ENCODE peak calls at places on chromosomes 12 and 14, in nine cellular contexts. L is astrocyte of the cerebellum, V is fibroblast of mammary gland, G is astrocyte of the spinal cord, O is GM06990, M is fibroblast of pulmonary artery, T is adipocyte, J is HFF-Myc, S is A549. B is an unnamed sample.

GRCh38 chr14:86646688-86647687 is 1117.0 kb downstream of the FLRT2 start:
- DNase-seq in L (no peak), V (peak; percentile 34), G (peak; percentile 27), O (no peak), M (peak; percentile 46), T (peak; percentile 71), J (peak; percentile 10), S (no peak), B (peak; percentile 19)

GRCh38 chr14:54566410-54567223 is at the start of gene SAMD4A:
- DNase-seq in L (peak; percentile 66), V (peak; percentile 84), G (peak; percentile 92), O (peak; percentile 78), M (peak; percentile 90), T (peak; percentile 88), J (peak; percentile 52), S (peak; percentile 68), B (peak; percentile 78)

GRCh38 chr12:132477009-132477702 is 12.8 kb upstream of the FBRSL1 start:
- DNase-seq in L (no peak), V (no peak), G (no peak), O (no peak), M (no peak), T (no peak), J (peak; percentile 2), S (no peak), B (no peak)

GRCh38 chr12:115163710-115164109 is 479.7 kb upstream of the TBX3 start:
- DNase-seq in L (no peak), V (no peak), G (no peak), O (no peak), M (no peak), T (no peak), J (no peak), S (no peak), B (no peak)

GRCh38 chr12:113474635-113475436 is 3.2 kb upstream of the LHX5 start:
- DNase-seq in L (no peak), V (no peak), G (no peak), O (no peak), M (no peak), T (no peak), J (no peak), S (no peak), B (no peak)

GRCh38 chr14:106227793-106228192 is 701.4 kb downstream of the TMEM121 start:
- DNase-seq in L (no peak), V (no peak), G (no peak), O (no peak), M (no peak), T (no peak), J (no peak), S (no peak), B (no peak)

GRCh38 chr12:65742481-65742971 is 81.8 kb upstream of the HMGA2 start:
- DNase-seq in L (no peak), V (peak; percentile 36), G (peak; percentile 65), O (no peak), M (peak; percentile 46), T (peak; percentile 82), J (no peak), S (no peak), B (peak; percentile 56)

GRCh38 chr14:69327507-69327906 is 67.5 kb downstream of the GALNT16 start:
- DNase-seq in L (no peak), V (no peak), G (no peak), O (no peak), M (no peak), T (no peak), J (no peak), S (no peak), B (no peak)

GRCh38 chr12:30754383-30754749 is 385 bp downstream of the CAPRIN2 start:
- DNase-seq in L (no peak), V (no peak), G (no peak), O (no peak), M (no peak), T (no peak), J (no peak), S (peak; percentile 15), B (no peak)

GRCh38 chr14:53668861-53669260 is 287.8 kb downstream of the BMP4 start:
- DNase-seq in L (peak; percentile 36), V (peak; percentile 67), G (peak; percentile 73), O (no peak), M (peak; percentile 5), T (no peak), J (no peak), S (no peak), B (no peak)

GRCh38 chr12:94805749-94806148 is 155.4 kb upstream of the TMCC3 start:
- DNase-seq in L (peak; percentile 38), V (peak; percentile 39), G (peak; percentile 68), O (peak; percentile 36), M (peak; percentile 92), T (peak; percentile 92), J (no peak), S (no peak), B (peak; percentile 93)

GRCh38 chr14:74275265-74275841 is 27.4 kb downstream of the ABCD4 start:
- DNase-seq in L (peak; percentile 53), V (peak; percentile 95), G (peak; percentile 81), O (no peak), M (peak; percentile 64), T (peak; percentile 63), J (peak; percentile 20), S (no peak), B (peak; percentile 30)

GRCh38 chr14:40398981-40399380 is 966.7 kb upstream of the FBXO33 start:
- DNase-seq in L (no peak), V (no peak), G (no peak), O (no peak), M (no peak), T (no peak), J (no peak), S (no peak), B (no peak)

GRCh38 chr12:87428701-87429277 is 600.4 kb downstream of the C12orf50 start:
- DNase-seq in L (no peak), V (peak; percentile 47), G (peak; percentile 66), O (no peak), M (peak; percentile 56), T (peak; percentile 37), J (no peak), S (no peak), B (no peak)

DNA sequence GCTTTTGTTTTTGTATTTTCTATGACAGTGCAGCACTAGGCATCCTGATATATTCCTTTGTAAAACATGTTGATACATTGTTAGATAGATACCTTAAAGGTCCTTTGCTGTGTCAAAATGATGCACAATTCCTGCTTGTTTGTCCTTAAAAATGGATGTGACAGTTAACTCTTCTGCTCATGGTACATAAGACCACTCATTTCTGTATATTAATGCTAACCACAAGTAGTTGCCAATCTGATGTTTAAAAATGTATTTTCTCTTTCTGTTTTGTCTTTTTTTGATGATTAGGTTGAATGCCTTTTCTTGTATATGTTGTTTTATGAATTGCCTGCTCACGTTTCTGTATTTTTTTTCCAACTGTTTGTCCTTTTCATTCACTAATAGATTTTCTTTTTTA is 35.1 kb downstream of the ATF7IP start:
- DNase-seq in L (no peak), V (no peak), G (no peak), O (no peak), M (no peak), T (no peak), J (no peak), S (no peak), B (no peak)
- H3K4me3 ChIP-seq in L (no peak overlapping the region), V (no peak overlapping the region), G (no peak overlapping the region), O (no peak overlapping the region), M (no peak overlapping the region), T (no peak overlapping the region), J (no peak overlapping the region), S (no peak overlapping the region), B (no peak overlapping the region)

GRCh38 chr14:97267509-97267908 is 470.3 kb downstream of the VRK1 start:
- DNase-seq in L (peak; percentile 28), V (peak; percentile 1), G (peak; percentile 39), O (no peak), M (no peak), T (no peak), J (no peak), S (no peak), B (no peak)

GRCh38 chr14:97266653-97267052 is 469.5 kb downstream of the VRK1 start:
- DNase-seq in L (peak; percentile 67), V (peak; percentile 62), G (peak; percentile 79), O (no peak), M (no peak), T (no peak), J (no peak), S (peak; percentile 8), B (no peak)

GRCh38 chr14:97262336-97262735 is 465.2 kb downstream of the VRK1 start:
- DNase-seq in L (no peak), V (no peak), G (no peak), O (no peak), M (no peak), T (no peak), J (no peak), S (no peak), B (no peak)

GRCh38 chr14:97270308-97270707 is 473.1 kb downstream of the VRK1 start:
- DNase-seq in L (peak; percentile 11), V (no peak), G (no peak), O (no peak), M (no peak), T (no peak), J (no peak), S (no peak), B (no peak)

GRCh38 chr14:97264516-97265230 is 467.5 kb downstream of the VRK1 start:
- DNase-seq in L (no peak), V (no peak), G (no peak), O (no peak), M (no peak), T (no peak), J (no peak), S (no peak), B (no peak)
- H3K4me3 ChIP-seq in L (no peak overlapping the region), V (no peak overlapping the region), G (no peak overlapping the region), O (no peak overlapping the region), M (no peak overlapping the region), T (no peak overlapping the region), J (no peak overlapping the region), S (no peak overlapping the region), B (no peak overlapping the region)

GRCh38 chr12:104985206-104985605 is 910 bp upstream of the NOPCHAP1 start:
- DNase-seq in L (no peak), V (no peak), G (no peak), O (no peak), M (no peak), T (no peak), J (no peak), S (no peak), B (no peak)
- H3K4me3 ChIP-seq in L (no peak overlapping the region), V (no peak overlapping the region), G (no peak overlapping the region), O (peak overlapping the region; percentile 93), M (no peak overlapping the region), T (peak overlapping the region; percentile 94), J (no peak overlapping the region), S (no peak overlapping the region), B (no peak overlapping the region)

DNA sequence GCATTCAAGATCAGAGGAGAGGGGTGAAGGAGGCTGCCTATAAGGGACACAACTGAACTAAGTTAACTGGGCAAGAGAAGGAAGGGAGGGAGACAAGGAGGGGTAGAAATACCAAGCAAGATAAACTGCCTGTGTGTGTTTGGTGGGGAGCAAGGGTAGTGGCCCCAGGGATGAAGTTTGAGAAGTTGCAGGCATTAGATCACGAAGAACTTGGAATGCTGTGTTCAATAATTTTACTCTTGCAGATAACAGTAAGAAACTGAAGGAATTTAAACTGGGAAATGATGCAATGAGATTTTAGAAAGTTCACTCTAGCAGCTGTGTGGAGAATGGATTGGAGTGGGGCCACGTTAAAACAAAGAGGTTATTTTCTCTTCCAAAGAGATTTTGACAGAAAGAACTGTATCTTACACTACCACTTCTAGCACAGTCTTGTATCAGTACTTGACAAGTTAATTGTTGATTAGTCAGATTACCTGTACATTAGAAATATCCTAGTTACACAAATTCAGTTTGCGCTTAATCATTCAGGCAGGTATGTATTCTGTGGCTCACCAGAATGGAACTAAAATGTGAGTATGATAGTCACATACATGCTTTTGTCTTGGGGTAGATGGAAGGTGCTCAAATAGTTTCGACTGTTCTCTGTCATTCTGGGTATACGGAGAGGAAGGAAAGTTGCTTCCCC is 7.4 kb downstream of the PKP2 start:
- DNase-seq in L (no peak), V (no peak), G (no peak), O (no peak), M (peak; percentile 73), T (no peak), J (no peak), S (no peak), B (no peak)
- H3K4me3 ChIP-seq in L (no peak overlapping the region), V (no peak overlapping the region), G (no peak overlapping the region), O (no peak overlapping the region), M (no peak overlapping the region), T (no peak overlapping the region), J (no peak overlapping the region), S (no peak overlapping the region), B (no peak overlapping the region)